ENCODE peak calls at places on chromosomes 7 and 10, in seven cellular contexts. One of them, this sample, is unnamed.

GRCh38 chr10:75211007-75211735 is 575 bp downstream of the VDAC2 start:
- DNase-seq in astrocyte: peak; percentile 60
- DNase-seq in fibroblast of mammary gland: peak; percentile 69
- DNase-seq in activated CD4-positive, alpha-beta T cell treated with anti-CD3 and anti-CD28 coated beads, Interleukin-2, amount 50 U/mL, for 1 hour: peak; percentile 19
- DNase-seq in CD8-positive, alpha-beta T cell: peak; percentile 8
- DNase-seq in Calu3: peak; percentile 25
- DNase-seq in RKO: peak; percentile 91
- DNase-seq in this sample: peak; percentile 51

GRCh38 chr7:1928555-1929348 is 258.7 kb downstream of the ELFN1 start:
- DNase-seq in fibroblast of mammary gland: no peak
- DNase-seq in astrocyte: no peak
- DNase-seq in RKO: no peak
- DNase-seq in CD8-positive, alpha-beta T cell: no peak
- DNase-seq in activated CD4-positive, alpha-beta T cell treated with anti-CD3 and anti-CD28 coated beads, Interleukin-2, amount 50 U/mL, for 1 hour: no peak
- DNase-seq in Calu3: peak; percentile 61
- DNase-seq in this sample: no peak

GRCh38 chr7:133704436-133704835 is 422.7 kb upstream of the LRGUK start:
- DNase-seq in fibroblast of mammary gland: no peak
- DNase-seq in astrocyte: peak; percentile 34
- DNase-seq in CD8-positive, alpha-beta T cell: no peak
- DNase-seq in activated CD4-positive, alpha-beta T cell treated with anti-CD3 and anti-CD28 coated beads, Interleukin-2, amount 50 U/mL, for 1 hour: no peak
- DNase-seq in Calu3: no peak
- DNase-seq in RKO: no peak
- DNase-seq in this sample: no peak

GRCh38 chr10:63365976-63366765 is 99.6 kb downstream of the JMJD1C start:
- DNase-seq in Calu3: no peak
- DNase-seq in fibroblast of mammary gland: peak; percentile 23
- DNase-seq in astrocyte: peak; percentile 57
- DNase-seq in activated CD4-positive, alpha-beta T cell treated with anti-CD3 and anti-CD28 coated beads, Interleukin-2, amount 50 U/mL, for 1 hour: no peak
- DNase-seq in RKO: no peak
- DNase-seq in CD8-positive, alpha-beta T cell: no peak
- DNase-seq in this sample: no peak

GRCh38 chr7:24869572-24869971 is 110.4 kb downstream of the OSBPL3 start:
- DNase-seq in RKO: no peak
- DNase-seq in activated CD4-positive, alpha-beta T cell treated with anti-CD3 and anti-CD28 coated beads, Interleukin-2, amount 50 U/mL, for 1 hour: no peak
- DNase-seq in CD8-positive, alpha-beta T cell: no peak
- DNase-seq in Calu3: no peak
- DNase-seq in astrocyte: peak; percentile 52
- DNase-seq in fibroblast of mammary gland: no peak
- DNase-seq in this sample: peak; percentile 47

GRCh38 chr7:107960306-107960705 is 42.7 kb downstream of the LAMB1 start:
- DNase-seq in Calu3: no peak
- DNase-seq in astrocyte: no peak
- DNase-seq in activated CD4-positive, alpha-beta T cell treated with anti-CD3 and anti-CD28 coated beads, Interleukin-2, amount 50 U/mL, for 1 hour: no peak
- DNase-seq in RKO: no peak
- DNase-seq in fibroblast of mammary gland: no peak
- DNase-seq in CD8-positive, alpha-beta T cell: no peak
- DNase-seq in this sample: no peak

GRCh38 chr10:7388602-7389001 is 22.2 kb downstream of the SFMBT2 start:
- DNase-seq in fibroblast of mammary gland: no peak
- DNase-seq in RKO: no peak
- DNase-seq in astrocyte: no peak
- DNase-seq in activated CD4-positive, alpha-beta T cell treated with anti-CD3 and anti-CD28 coated beads, Interleukin-2, amount 50 U/mL, for 1 hour: no peak
- DNase-seq in Calu3: no peak
- DNase-seq in CD8-positive, alpha-beta T cell: peak; percentile 28
- DNase-seq in this sample: no peak

GRCh38 chr7:112129655-112130323 is 76.4 kb downstream of the DOCK4 start:
- DNase-seq in RKO: no peak
- DNase-seq in fibroblast of mammary gland: no peak
- DNase-seq in Calu3: no peak
- DNase-seq in activated CD4-positive, alpha-beta T cell treated with anti-CD3 and anti-CD28 coated beads, Interleukin-2, amount 50 U/mL, for 1 hour: no peak
- DNase-seq in CD8-positive, alpha-beta T cell: no peak
- DNase-seq in astrocyte: no peak
- DNase-seq in this sample: no peak

GRCh38 chr10:102117391-102118159 is 2.6 kb downstream of the LDB1 start:
- DNase-seq in fibroblast of mammary gland: peak; percentile 69
- DNase-seq in RKO: no peak
- DNase-seq in activated CD4-positive, alpha-beta T cell treated with anti-CD3 and anti-CD28 coated beads, Interleukin-2, amount 50 U/mL, for 1 hour: peak; percentile 62
- DNase-seq in CD8-positive, alpha-beta T cell: peak; percentile 60
- DNase-seq in astrocyte: peak; percentile 48
- DNase-seq in Calu3: peak; percentile 54
- DNase-seq in this sample: peak; percentile 58

GRCh38 chr10:95480901-95481491 is 80.2 kb downstream of the SORBS1 start:
- DNase-seq in CD8-positive, alpha-beta T cell: no peak
- DNase-seq in Calu3: no peak
- DNase-seq in activated CD4-positive, alpha-beta T cell treated with anti-CD3 and anti-CD28 coated beads, Interleukin-2, amount 50 U/mL, for 1 hour: no peak
- DNase-seq in fibroblast of mammary gland: peak; percentile 20
- DNase-seq in RKO: no peak
- DNase-seq in astrocyte: peak; percentile 88
- DNase-seq in this sample: no peak

GRCh38 chr7:105112440-105113418 is 98.7 kb downstream of the KMT2E start:
- DNase-seq in fibroblast of mammary gland: no peak
- DNase-seq in astrocyte: no peak
- DNase-seq in Calu3: no peak
- DNase-seq in RKO: no peak
- DNase-seq in CD8-positive, alpha-beta T cell: no peak
- DNase-seq in activated CD4-positive, alpha-beta T cell treated with anti-CD3 and anti-CD28 coated beads, Interleukin-2, amount 50 U/mL, for 1 hour: no peak
- DNase-seq in this sample: no peak

GRCh38 chr10:42637142-42637541 is 1.2 kb downstream of the ZNF33B start:
- DNase-seq in fibroblast of mammary gland: no peak
- DNase-seq in astrocyte: no peak
- DNase-seq in RKO: peak; percentile 23
- DNase-seq in CD8-positive, alpha-beta T cell: no peak
- DNase-seq in Calu3: no peak
- DNase-seq in activated CD4-positive, alpha-beta T cell treated with anti-CD3 and anti-CD28 coated beads, Interleukin-2, amount 50 U/mL, for 1 hour: no peak
- DNase-seq in this sample: no peak

GRCh38 chr10:122475130-122475529 is 13.8 kb downstream of the HTRA1 start:
- DNase-seq in Calu3: no peak
- DNase-seq in CD8-positive, alpha-beta T cell: no peak
- DNase-seq in activated CD4-positive, alpha-beta T cell treated with anti-CD3 and anti-CD28 coated beads, Interleukin-2, amount 50 U/mL, for 1 hour: no peak
- DNase-seq in astrocyte: no peak
- DNase-seq in fibroblast of mammary gland: no peak
- DNase-seq in RKO: no peak
- DNase-seq in this sample: no peak

GRCh38 chr7:134773164-134773563 is 6.3 kb upstream of the CALD1 start:
- DNase-seq in CD8-positive, alpha-beta T cell: no peak
- DNase-seq in astrocyte: no peak
- DNase-seq in Calu3: no peak
- DNase-seq in fibroblast of mammary gland: no peak
- DNase-seq in RKO: no peak
- DNase-seq in activated CD4-positive, alpha-beta T cell treated with anti-CD3 and anti-CD28 coated beads, Interleukin-2, amount 50 U/mL, for 1 hour: no peak
- DNase-seq in this sample: no peak

GRCh38 chr7:105088456-105088855 is 74.5 kb downstream of the KMT2E start:
- DNase-seq in RKO: no peak
- DNase-seq in CD8-positive, alpha-beta T cell: no peak
- DNase-seq in astrocyte: no peak
- DNase-seq in Calu3: no peak
- DNase-seq in fibroblast of mammary gland: no peak
- DNase-seq in activated CD4-positive, alpha-beta T cell treated with anti-CD3 and anti-CD28 coated beads, Interleukin-2, amount 50 U/mL, for 1 hour: no peak
- DNase-seq in this sample: no peak

GRCh38 chr7:21962677-21963076 is 17.0 kb upstream of the CDCA7L start:
- DNase-seq in activated CD4-positive, alpha-beta T cell treated with anti-CD3 and anti-CD28 coated beads, Interleukin-2, amount 50 U/mL, for 1 hour: no peak
- DNase-seq in Calu3: no peak
- DNase-seq in astrocyte: no peak
- DNase-seq in RKO: no peak
- DNase-seq in fibroblast of mammary gland: no peak
- DNase-seq in CD8-positive, alpha-beta T cell: no peak
- DNase-seq in this sample: no peak

GRCh38 chr10:75003195-75003594 is 108.3 kb upstream of the SAMD8 start:
- DNase-seq in Calu3: no peak
- DNase-seq in astrocyte: no peak
- DNase-seq in RKO: no peak
- DNase-seq in fibroblast of mammary gland: no peak
- DNase-seq in activated CD4-positive, alpha-beta T cell treated with anti-CD3 and anti-CD28 coated beads, Interleukin-2, amount 50 U/mL, for 1 hour: no peak
- DNase-seq in CD8-positive, alpha-beta T cell: no peak
- DNase-seq in this sample: no peak

GRCh38 chr10:6920072-6921019 is 340.3 kb upstream of the PRKCQ start:
- DNase-seq in RKO: peak; percentile 46
- DNase-seq in CD8-positive, alpha-beta T cell: peak; percentile 76
- DNase-seq in activated CD4-positive, alpha-beta T cell treated with anti-CD3 and anti-CD28 coated beads, Interleukin-2, amount 50 U/mL, for 1 hour: peak; percentile 73
- DNase-seq in fibroblast of mammary gland: peak; percentile 51
- DNase-seq in Calu3: peak; percentile 75
- DNase-seq in astrocyte: peak; percentile 42
- DNase-seq in this sample: no peak

GRCh38 chr10:73871915-73872710 is 2.2 kb downstream of the CAMK2G start:
- DNase-seq in Calu3: peak; percentile 54
- DNase-seq in CD8-positive, alpha-beta T cell: no peak
- DNase-seq in astrocyte: no peak
- DNase-seq in RKO: no peak
- DNase-seq in activated CD4-positive, alpha-beta T cell treated with anti-CD3 and anti-CD28 coated beads, Interleukin-2, amount 50 U/mL, for 1 hour: no peak
- DNase-seq in fibroblast of mammary gland: peak; percentile 39
- DNase-seq in this sample: peak; percentile 30

GRCh38 chr7:159038066-159038465 is 106.6 kb downstream of the VIPR2 start:
- DNase-seq in astrocyte: no peak
- DNase-seq in activated CD4-positive, alpha-beta T cell treated with anti-CD3 and anti-CD28 coated beads, Interleukin-2, amount 50 U/mL, for 1 hour: no peak
- DNase-seq in Calu3: no peak
- DNase-seq in CD8-positive, alpha-beta T cell: no peak
- DNase-seq in fibroblast of mammary gland: no peak
- DNase-seq in RKO: no peak
- DNase-seq in this sample: no peak

GRCh38 chr10:102994551-102995295 is 76.6 kb downstream of the CNNM2 start:
- DNase-seq in fibroblast of mammary gland: no peak
- DNase-seq in RKO: no peak
- DNase-seq in Calu3: no peak
- DNase-seq in activated CD4-positive, alpha-beta T cell treated with anti-CD3 and anti-CD28 coated beads, Interleukin-2, amount 50 U/mL, for 1 hour: no peak
- DNase-seq in CD8-positive, alpha-beta T cell: no peak
- DNase-seq in astrocyte: no peak
- DNase-seq in this sample: no peak

GRCh38 chr7:83876593-83876992 is 227.7 kb upstream of the SEMA3E start:
- DNase-seq in Calu3: no peak
- DNase-seq in RKO: peak; percentile 74
- DNase-seq in fibroblast of mammary gland: peak; percentile 88
- DNase-seq in activated CD4-positive, alpha-beta T cell treated with anti-CD3 and anti-CD28 coated beads, Interleukin-2, amount 50 U/mL, for 1 hour: no peak
- DNase-seq in astrocyte: peak; percentile 18
- DNase-seq in CD8-positive, alpha-beta T cell: no peak
- DNase-seq in this sample: peak; percentile 34

GRCh38 chr10:21511931-21512330 is 13.6 kb downstream of the SKIDA1 start:
- DNase-seq in activated CD4-positive, alpha-beta T cell treated with anti-CD3 and anti-CD28 coated beads, Interleukin-2, amount 50 U/mL, for 1 hour: no peak
- DNase-seq in Calu3: no peak
- DNase-seq in astrocyte: no peak
- DNase-seq in RKO: no peak
- DNase-seq in fibroblast of mammary gland: no peak
- DNase-seq in CD8-positive, alpha-beta T cell: no peak
- DNase-seq in this sample: no peak

GRCh38 chr7:47292832-47293309 is 289.0 kb downstream of the TNS3 start:
- DNase-seq in fibroblast of mammary gland: no peak
- DNase-seq in CD8-positive, alpha-beta T cell: no peak
- DNase-seq in activated CD4-positive, alpha-beta T cell treated with anti-CD3 and anti-CD28 coated beads, Interleukin-2, amount 50 U/mL, for 1 hour: no peak
- DNase-seq in astrocyte: peak; percentile 60
- DNase-seq in Calu3: no peak
- DNase-seq in RKO: no peak
- DNase-seq in this sample: no peak

GRCh38 chr10:88897019-88897853 is 17.2 kb downstream of the STAMBPL1 start:
- DNase-seq in RKO: no peak
- DNase-seq in Calu3: no peak
- DNase-seq in activated CD4-positive, alpha-beta T cell treated with anti-CD3 and anti-CD28 coated beads, Interleukin-2, amount 50 U/mL, for 1 hour: no peak
- DNase-seq in astrocyte: no peak
- DNase-seq in fibroblast of mammary gland: peak; percentile 55
- DNase-seq in CD8-positive, alpha-beta T cell: no peak
- DNase-seq in this sample: peak; percentile 26

GRCh38 chr7:133572087-133572486 is 319.2 kb downstream of the EXOC4 start:
- DNase-seq in activated CD4-positive, alpha-beta T cell treated with anti-CD3 and anti-CD28 coated beads, Interleukin-2, amount 50 U/mL, for 1 hour: no peak
- DNase-seq in astrocyte: no peak
- DNase-seq in RKO: no peak
- DNase-seq in CD8-positive, alpha-beta T cell: no peak
- DNase-seq in Calu3: no peak
- DNase-seq in fibroblast of mammary gland: no peak
- DNase-seq in this sample: no peak

GRCh38 chr10:114715171-114715670 is 57.1 kb upstream of the ABLIM1 start:
- DNase-seq in Calu3: no peak
- DNase-seq in astrocyte: peak; percentile 85
- DNase-seq in activated CD4-positive, alpha-beta T cell treated with anti-CD3 and anti-CD28 coated beads, Interleukin-2, amount 50 U/mL, for 1 hour: no peak
- DNase-seq in fibroblast of mammary gland: peak; percentile 45
- DNase-seq in CD8-positive, alpha-beta T cell: no peak
- DNase-seq in RKO: no peak
- DNase-seq in this sample: peak; percentile 63

GRCh38 chr10:113562108-113562507 is 9.3 kb downstream of the HABP2 start:
- DNase-seq in astrocyte: no peak
- DNase-seq in activated CD4-positive, alpha-beta T cell treated with anti-CD3 and anti-CD28 coated beads, Interleukin-2, amount 50 U/mL, for 1 hour: no peak
- DNase-seq in Calu3: no peak
- DNase-seq in CD8-positive, alpha-beta T cell: no peak
- DNase-seq in fibroblast of mammary gland: no peak
- DNase-seq in RKO: no peak
- DNase-seq in this sample: no peak

GRCh38 chr7:117124585-117125220 is 171.4 kb downstream of the ST7 start:
- DNase-seq in CD8-positive, alpha-beta T cell: peak; percentile 12
- DNase-seq in Calu3: peak; percentile 86
- DNase-seq in activated CD4-positive, alpha-beta T cell treated with anti-CD3 and anti-CD28 coated beads, Interleukin-2, amount 50 U/mL, for 1 hour: peak; percentile 26
- DNase-seq in fibroblast of mammary gland: peak; percentile 98
- DNase-seq in RKO: peak; percentile 97
- DNase-seq in astrocyte: peak; percentile 95
- DNase-seq in this sample: peak; percentile 97

GRCh38 chr10:22285130-22285529 is 31.1 kb upstream of the COMMD3 start:
- DNase-seq in Calu3: no peak
- DNase-seq in astrocyte: no peak
- DNase-seq in fibroblast of mammary gland: no peak
- DNase-seq in RKO: no peak
- DNase-seq in activated CD4-positive, alpha-beta T cell treated with anti-CD3 and anti-CD28 coated beads, Interleukin-2, amount 50 U/mL, for 1 hour: no peak
- DNase-seq in CD8-positive, alpha-beta T cell: no peak
- DNase-seq in this sample: no peak

GRCh38 chr10:33134011-33134751 is 176.2 kb upstream of the ITGB1 start:
- DNase-seq in RKO: peak; percentile 94
- DNase-seq in astrocyte: peak; percentile 98
- DNase-seq in CD8-positive, alpha-beta T cell: peak; percentile 51
- DNase-seq in fibroblast of mammary gland: peak; percentile 92
- DNase-seq in Calu3: peak; percentile 91
- DNase-seq in activated CD4-positive, alpha-beta T cell treated with anti-CD3 and anti-CD28 coated beads, Interleukin-2, amount 50 U/mL, for 1 hour: peak; percentile 61
- DNase-seq in this sample: peak; percentile 96